ENCODE peak calls at places on chromosomes 6 and 20, in four cellular contexts. V is ecto neural progenitor cell, C is ovary, B is heart right ventricle. E is an unnamed sample.

GRCh38 chr6:31053873-31054272 is 43.6 kb downstream of the MUC22 start:
- DNase-seq in C (no peak), V (no peak), B (peak; percentile 24), E (no peak)

GRCh38 chr6:110528051-110528929 is 51.9 kb upstream of the SLC22A16 start:
- DNase-seq in B (no peak), V (no peak), C (peak; percentile 38), E (peak; percentile 23)

GRCh38 chr20:57922701-57923100 is 212.9 kb upstream of the PMEPA1 start:
- DNase-seq in V (no peak), C (no peak), B (no peak), E (no peak)

GRCh38 chr6:3119040-3119723 is 671 bp downstream of the BPHL start:
- DNase-seq in C (no peak), B (no peak), V (no peak), E (no peak)

GRCh38 chr6:129252377-129253071 is 369.6 kb downstream of the LAMA2 start:
- DNase-seq in B (no peak), V (no peak), C (no peak), E (no peak)

GRCh38 chr20:46114449-46114848 is 3.7 kb upstream of the CD40 start:
- DNase-seq in V (no peak), C (no peak), B (no peak), E (no peak)

GRCh38 chr6:99614430-99615161 is 8.0 kb downstream of the PRDM13 start:
- DNase-seq in C (no peak), B (no peak), V (peak; percentile 75), E (peak; percentile 59)

GRCh38 chr6:119575721-119576120 is 226.2 kb upstream of the MAN1A1 start:
- DNase-seq in C (no peak), B (no peak), V (no peak), E (no peak)

GRCh38 chr6:111809264-111809663 is 64.0 kb downstream of the FYN start:
- DNase-seq in V (no peak), B (no peak), C (no peak), E (no peak)

GRCh38 chr6:21204951-21205350 is 388.6 kb upstream of the SOX4 start:
- DNase-seq in V (no peak), C (no peak), B (no peak), E (no peak)

E was measured in GM06990.